ENCODE peak calls at places on chromosomes 5 and 9, in ten cellular contexts. N, J, R, W, K, E, F, V, L and D are unnamed samples.

GRCh38 chr9:4662989-4663792 is 1.1 kb downstream of the PLPP6 start:
- DNase-seq in N (peak; percentile 38), J (no peak), R (no peak), W (no peak), K (peak; percentile 1), E (no peak), F (no peak), V (no peak), L (no peak), D (no peak)

GRCh38 chr5:4579679-4580078 is 560.5 kb upstream of the ADAMTS16 start:
- DNase-seq in N (no peak), J (no peak), R (no peak), W (no peak), K (no peak), E (peak; percentile 51), F (no peak), V (no peak), L (no peak), D (no peak)

GRCh38 chr5:114243281-114243982 is 118.4 kb upstream of the KCNN2 start:
- DNase-seq in N (no peak), J (no peak), R (no peak), W (no peak), K (no peak), E (no peak), F (no peak), V (no peak), L (no peak), D (no peak)

GRCh38 chr5:137432376-137432775 is 66.8 kb downstream of the SPOCK1 start:
- DNase-seq in N (no peak), J (no peak), R (no peak), W (no peak), K (no peak), E (no peak), F (no peak), V (no peak), L (no peak), D (no peak)

GRCh38 chr5:62708481-62709325 is 130.1 kb downstream of the LRRC70 start:
- DNase-seq in N (no peak), J (no peak), R (no peak), W (no peak), K (no peak), E (no peak), F (no peak), V (no peak), L (no peak), D (no peak)

GRCh38 chr9:91192379-91192775 is 169.3 kb downstream of the AUH start:
- DNase-seq in N (no peak), J (no peak), R (peak; percentile 49), W (no peak), K (no peak), E (no peak), F (peak; percentile 49), V (no peak), L (no peak), D (no peak)

GRCh38 chr9:135883410-135884089 is 23.8 kb downstream of the CAMSAP1 start:
- DNase-seq in N (no peak), J (no peak), R (no peak), W (no peak), K (no peak), E (no peak), F (no peak), V (no peak), L (peak; percentile 23), D (no peak)

GRCh38 chr5:117623042-117623815 is 1048.6 kb upstream of the SEMA6A start:
- DNase-seq in N (no peak), J (no peak), R (no peak), W (no peak), K (peak; percentile 8), E (no peak), F (no peak), V (no peak), L (no peak), D (no peak)

GRCh38 chr9:108620767-108621166 is 235.0 kb downstream of the ACTL7B start:
- DNase-seq in N (no peak), J (no peak), R (no peak), W (no peak), K (no peak), E (no peak), F (no peak), V (no peak), L (no peak), D (no peak)

GRCh38 chr5:65674749-65675148 is 47.2 kb downstream of the SGTB start:
- DNase-seq in N (no peak), J (no peak), R (no peak), W (no peak), K (no peak), E (no peak), F (no peak), V (no peak), L (no peak), D (no peak)

GRCh38 chr5:149413477-149414210 is 34.6 kb upstream of the IL17B start:
- DNase-seq in N (no peak), J (no peak), R (no peak), W (no peak), K (no peak), E (no peak), F (no peak), V (no peak), L (no peak), D (peak; percentile 44)
- H3K27ac ChIP-seq in N (no peak overlapping the region), J (peak overlapping the region; percentile 90), R (peak overlapping the region; percentile 28), W (no peak overlapping the region), K (no peak overlapping the region), E (no peak overlapping the region), F (peak overlapping the region; percentile 99), V (no peak overlapping the region), L (no peak overlapping the region), D (peak overlapping the region; percentile 91)

GRCh38 chr9:127910613-127911205 is 6.1 kb downstream of the ST6GALNAC4 start:
- DNase-seq in N (peak; percentile 64), J (no peak), R (no peak), W (no peak), K (no peak), E (no peak), F (no peak), V (peak; percentile 43), L (no peak), D (no peak)

GRCh38 chr9:127905788-127906191 is 6.4 kb upstream of the ST6GALNAC6 start:
- DNase-seq in N (no peak), J (no peak), R (no peak), W (no peak), K (no peak), E (no peak), F (no peak), V (peak; percentile 87), L (no peak), D (peak; percentile 55)

GRCh38 chr9:127908660-127908926 is 8.2 kb downstream of the ST6GALNAC4 start:
- DNase-seq in N (no peak), J (no peak), R (no peak), W (no peak), K (no peak), E (no peak), F (no peak), V (no peak), L (no peak), D (no peak)

GRCh38 chr9:127909839-127910273 is 7.0 kb downstream of the ST6GALNAC4 start:
- DNase-seq in N (no peak), J (no peak), R (no peak), W (peak; percentile 56), K (no peak), E (no peak), F (no peak), V (peak; percentile 43), L (no peak), D (peak; percentile 54)

DNA sequence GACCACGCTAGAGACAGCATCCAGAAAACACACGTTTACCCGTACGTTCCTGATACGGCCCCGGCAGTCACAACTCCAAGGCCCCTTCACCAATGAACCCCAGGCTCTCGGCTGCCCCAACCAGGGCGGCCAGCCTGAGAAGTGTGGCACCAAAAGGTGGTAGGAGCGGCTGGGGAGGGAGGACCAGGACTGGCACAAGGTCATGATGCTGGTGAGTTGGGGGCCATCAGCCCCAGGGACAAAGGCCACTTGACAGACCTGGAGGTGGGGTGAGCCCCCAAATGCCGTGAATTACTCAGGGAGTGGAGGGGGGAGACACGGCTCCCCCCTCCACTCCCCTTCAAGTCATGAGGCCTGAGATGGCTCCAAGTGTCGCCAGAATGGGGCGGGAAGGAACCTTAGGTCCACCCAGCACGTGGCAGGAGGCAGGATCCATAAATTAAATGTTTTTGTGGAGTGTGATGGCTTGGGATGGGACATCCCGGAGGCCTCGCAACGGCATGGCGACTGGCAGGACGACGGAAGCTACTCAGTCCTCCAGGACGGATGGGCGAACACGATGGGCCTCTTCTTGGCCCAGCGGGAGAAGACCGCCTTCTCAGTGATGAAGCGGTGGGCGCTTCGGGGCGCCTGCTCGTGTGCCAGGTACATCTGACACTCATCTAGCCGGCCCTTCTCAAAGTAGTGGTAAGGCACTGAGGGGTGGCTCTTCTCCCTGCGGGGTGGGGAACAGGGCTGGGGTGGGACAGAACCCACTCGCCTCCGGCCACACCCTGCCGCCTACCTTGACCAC is 8.7 kb upstream of the ST6GALNAC6 start:
- DNase-seq in N (no peak), J (no peak), R (no peak), W (no peak), K (no peak), E (no peak), F (no peak), V (peak; percentile 47), L (no peak), D (no peak)
- H3K4me1 ChIP-seq in N (peaks cover 17% of the 10 kb centered on the region), J (peaks cover 38% of the 10 kb centered on the region), R (peaks cover 21% of the 10 kb centered on the region), W (peaks cover 16% of the 10 kb centered on the region), K (peaks cover 12% of the 10 kb centered on the region), E (no peaks in the 10 kb centered on the region), F (no peaks in the 10 kb centered on the region), V (peaks cover 38% of the 10 kb centered on the region), L (peaks cover 64% of the 10 kb centered on the region), D (no peaks in the 10 kb centered on the region)

DNA sequence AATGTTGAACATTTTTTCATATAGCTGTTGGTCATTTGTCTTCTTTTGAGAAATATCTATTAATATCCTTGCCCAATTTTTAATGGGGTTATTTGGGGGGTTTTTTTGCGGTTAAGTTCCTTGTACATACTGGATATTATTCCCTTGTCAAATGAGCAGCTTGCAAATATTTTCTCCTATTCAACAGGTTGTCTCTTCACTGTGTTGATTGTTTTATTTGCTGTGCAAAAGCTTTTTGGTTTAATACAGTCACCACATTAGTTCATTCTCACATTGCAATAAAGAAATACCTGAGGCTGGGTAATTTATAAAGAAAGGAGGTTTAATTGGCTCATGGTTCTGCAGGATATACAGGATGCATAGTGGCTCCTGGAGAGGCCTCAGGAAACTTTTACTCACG is 36.5 kb upstream of the NIPBL start:
- DNase-seq in N (no peak), J (no peak), R (no peak), W (no peak), K (no peak), E (no peak), F (no peak), V (no peak), L (no peak), D (no peak)
- H3K9me3 ChIP-seq in N (peaks cover 8% of the 10 kb centered on the region), J (no peaks in the 10 kb centered on the region), R (no peaks in the 10 kb centered on the region), W (no peaks in the 10 kb centered on the region), K (no peaks in the 10 kb centered on the region), E (no peaks in the 10 kb centered on the region), F (no peaks in the 10 kb centered on the region), V (no peaks in the 10 kb centered on the region), L (no peaks in the 10 kb centered on the region), D (no peaks in the 10 kb centered on the region)

GRCh38 chr5:54450542-54450941 is 5.0 kb upstream of the HSPB3 start:
- DNase-seq in N (no peak), J (no peak), R (no peak), W (no peak), K (no peak), E (peak; percentile 59), F (no peak), V (no peak), L (no peak), D (no peak)
- H3K27ac ChIP-seq in N (no peak overlapping the region), J (no peak overlapping the region), R (no peak overlapping the region), W (no peak overlapping the region), K (no peak overlapping the region), E (no peak overlapping the region), F (no peak overlapping the region), V (no peak overlapping the region), L (no peak overlapping the region), D (no peak overlapping the region)